ENCODE peak calls at places on chromosomes 13 and 19, in ten cellular contexts. J is A549, G is body of pancreas, H is spleen, V is heart left ventricle, U is stomach, N is uterus, M is breast epithelium, Y is suprapubic skin, L is thyroid gland. W is an unnamed sample.

GRCh38 chr19:40285353-40286234 is 449 bp upstream of the AKT2 start:
- DNase-seq in J (peak; percentile 100), G (peak; percentile 98), H (peak; percentile 99), V (peak; percentile 99), U (peak; percentile 99), N (peak; percentile 99), M (peak; percentile 99), Y (peak; percentile 99), L (peak; percentile 98), W (peak; percentile 97)

GRCh38 chr19:38850976-38851621 is 1.3 kb upstream of the HNRNPL start:
- DNase-seq in J (no peak), G (no peak), H (peak; percentile 92), V (peak; percentile 48), U (no peak), N (peak; percentile 48), M (no peak), Y (peak; percentile 83), L (peak; percentile 18), W (peak; percentile 60)

GRCh38 chr19:16679811-16680210 is 18.9 kb downstream of the TMEM38A start:
- DNase-seq in J (no peak), G (no peak), H (no peak), V (no peak), U (no peak), N (no peak), M (no peak), Y (no peak), L (no peak), W (no peak)

GRCh38 chr13:110006304-110006703 is 219.9 kb upstream of the IRS2 start:
- DNase-seq in J (no peak), G (no peak), H (no peak), V (no peak), U (no peak), N (peak; percentile 35), M (peak; percentile 88), Y (peak; percentile 70), L (no peak), W (no peak)

GRCh38 chr19:43966079-43966694 is 15.2 kb downstream of the ZNF221 start:
- DNase-seq in J (no peak), G (no peak), H (no peak), V (no peak), U (no peak), N (no peak), M (no peak), Y (no peak), L (no peak), W (no peak)

GRCh38 chr13:98322091-98322718 is 145.1 kb upstream of the RNF113B start:
- DNase-seq in J (no peak), G (no peak), H (no peak), V (no peak), U (no peak), N (no peak), M (no peak), Y (no peak), L (no peak), W (no peak)

GRCh38 chr13:87052731-87053130 is 618.4 kb upstream of the SLITRK5 start:
- DNase-seq in J (no peak), G (no peak), H (no peak), V (no peak), U (no peak), N (no peak), M (no peak), Y (no peak), L (no peak), W (no peak)

GRCh38 chr13:20616059-20616797 is 49.3 kb downstream of the IFT88 start:
- DNase-seq in J (no peak), G (no peak), H (no peak), V (no peak), U (no peak), N (no peak), M (no peak), Y (no peak), L (no peak), W (no peak)

GRCh38 chr13:41276824-41277223 is 13.4 kb upstream of the MTRF1 start:
- DNase-seq in J (no peak), G (no peak), H (no peak), V (no peak), U (no peak), N (no peak), M (no peak), Y (no peak), L (no peak), W (no peak)

GRCh38 chr13:41268764-41269163 is 5.4 kb upstream of the MTRF1 start:
- DNase-seq in J (no peak), G (no peak), H (no peak), V (no peak), U (no peak), N (no peak), M (no peak), Y (no peak), L (no peak), W (no peak)

GRCh38 chr13:41274881-41275280 is 11.5 kb upstream of the MTRF1 start:
- DNase-seq in J (no peak), G (no peak), H (no peak), V (no peak), U (no peak), N (no peak), M (no peak), Y (no peak), L (no peak), W (no peak)

GRCh38 chr13:41271456-41272285 is 8.3 kb upstream of the MTRF1 start:
- DNase-seq in J (no peak), G (no peak), H (no peak), V (no peak), U (no peak), N (no peak), M (no peak), Y (no peak), L (no peak), W (no peak)

DNA sequence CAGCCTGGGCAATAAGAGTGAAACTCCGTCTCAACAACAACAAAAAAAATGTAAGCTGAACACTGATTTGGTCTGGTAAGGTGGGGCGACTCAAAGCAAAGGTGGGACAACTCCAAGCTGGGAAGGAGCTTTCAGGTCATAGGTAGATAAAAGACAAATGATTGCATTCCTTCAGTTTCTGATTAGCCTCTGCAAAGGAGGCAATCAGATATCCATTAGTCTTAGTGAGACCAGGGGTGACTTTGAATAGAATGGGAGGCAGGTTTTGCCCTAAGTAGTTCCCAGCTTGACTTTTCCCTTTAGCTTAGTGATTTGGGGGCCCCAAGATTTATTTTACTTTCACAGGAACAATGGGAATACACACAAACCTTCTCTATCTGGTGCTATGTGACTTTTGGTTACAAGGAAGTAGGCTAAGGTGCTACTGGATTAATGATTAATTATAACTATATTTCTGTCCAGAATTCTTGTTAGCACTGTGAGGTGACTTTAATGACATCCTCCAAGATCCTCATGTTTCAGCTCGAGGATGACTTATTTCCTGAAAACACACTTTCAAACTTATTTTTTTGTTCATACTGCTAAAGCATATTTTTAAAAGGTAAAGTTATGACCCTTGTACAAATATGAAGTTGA is 10.5 kb upstream of the MTRF1 start:
- DNase-seq in J (no peak), G (no peak), H (no peak), V (no peak), U (no peak), N (no peak), M (no peak), Y (no peak), L (no peak), W (no peak)
- H3K4me1 ChIP-seq in J (peaks cover 3% of the 10 kb centered on the region), G (peaks cover 11% of the 10 kb centered on the region), H (peaks cover 9% of the 10 kb centered on the region), V (no peaks in the 10 kb centered on the region), U (no peaks in the 10 kb centered on the region), N (no peaks in the 10 kb centered on the region), M (no peaks in the 10 kb centered on the region), Y (no peaks in the 10 kb centered on the region), L (no peaks in the 10 kb centered on the region), W (no peaks in the 10 kb centered on the region)

DNA sequence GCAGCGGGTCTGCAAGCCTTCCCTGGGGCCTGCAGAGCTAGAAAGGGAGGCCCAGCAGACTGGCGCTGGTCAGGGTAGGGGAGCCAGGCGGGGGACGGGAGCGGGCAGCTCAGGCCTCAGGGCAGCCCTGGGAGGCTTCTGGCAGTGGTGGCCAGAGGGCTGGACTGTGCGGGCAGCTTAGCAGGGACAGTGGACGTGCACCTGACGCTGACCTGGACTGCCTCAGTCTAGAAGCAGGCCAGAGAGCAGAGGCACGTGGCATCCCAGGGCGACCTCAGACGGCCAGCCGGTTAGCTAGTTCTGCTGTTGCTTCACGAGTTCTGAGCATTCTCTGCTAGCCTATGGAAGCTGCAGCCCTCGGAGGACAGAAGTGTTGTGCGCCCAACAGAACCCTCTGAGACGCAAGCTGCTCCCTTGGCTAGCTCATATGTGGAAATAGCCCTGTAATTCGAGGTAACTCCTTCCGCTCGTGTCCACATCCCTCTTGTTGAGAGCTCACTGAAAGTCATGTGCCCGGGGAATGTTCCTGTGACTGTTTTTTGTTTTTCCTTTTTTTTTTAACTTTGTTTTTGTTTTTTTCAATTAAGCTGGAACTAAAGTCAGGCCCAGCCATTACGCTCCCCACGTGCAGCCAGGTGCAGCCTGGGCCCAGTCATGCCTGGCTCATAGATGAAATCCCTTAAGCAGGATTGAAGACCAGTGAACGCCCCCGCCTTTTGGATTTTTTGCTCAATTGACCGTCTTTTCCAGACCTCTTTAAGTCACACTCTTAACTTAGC is 1.9 kb upstream of the FAM174C start:
- DNase-seq in J (no peak), G (no peak), H (peak; percentile 79), V (no peak), U (no peak), N (no peak), M (no peak), Y (no peak), L (no peak), W (no peak)
- TF ChIP-seq POLR2A in J (no peak), G (peak; percentile 19), H (no peak), V (no peak), U (no peak), N (no peak), M (no peak), Y (no peak), L (no peak), W (no peak)

GRCh38 chr19:35331551-35332214 is 2.7 kb downstream of the CD22 start:
- DNase-seq in J (no peak), G (no peak), H (no peak), V (no peak), U (no peak), N (no peak), M (no peak), Y (no peak), L (no peak), W (no peak)

GRCh38 chr19:35332817-35333216 is 3.8 kb downstream of the CD22 start:
- DNase-seq in J (no peak), G (no peak), H (peak; percentile 85), V (no peak), U (no peak), N (no peak), M (no peak), Y (no peak), L (no peak), W (no peak)

GRCh38 chr19:35337081-35337983 is 8.3 kb downstream of the CD22 start:
- DNase-seq in J (no peak), G (no peak), H (no peak), V (peak; percentile 10), U (no peak), N (no peak), M (no peak), Y (no peak), L (no peak), W (no peak)

GRCh38 chr19:35336166-35336955 is 7.4 kb downstream of the CD22 start:
- DNase-seq in J (no peak), G (no peak), H (no peak), V (peak; percentile 9), U (no peak), N (no peak), M (no peak), Y (no peak), L (no peak), W (no peak)

DNA sequence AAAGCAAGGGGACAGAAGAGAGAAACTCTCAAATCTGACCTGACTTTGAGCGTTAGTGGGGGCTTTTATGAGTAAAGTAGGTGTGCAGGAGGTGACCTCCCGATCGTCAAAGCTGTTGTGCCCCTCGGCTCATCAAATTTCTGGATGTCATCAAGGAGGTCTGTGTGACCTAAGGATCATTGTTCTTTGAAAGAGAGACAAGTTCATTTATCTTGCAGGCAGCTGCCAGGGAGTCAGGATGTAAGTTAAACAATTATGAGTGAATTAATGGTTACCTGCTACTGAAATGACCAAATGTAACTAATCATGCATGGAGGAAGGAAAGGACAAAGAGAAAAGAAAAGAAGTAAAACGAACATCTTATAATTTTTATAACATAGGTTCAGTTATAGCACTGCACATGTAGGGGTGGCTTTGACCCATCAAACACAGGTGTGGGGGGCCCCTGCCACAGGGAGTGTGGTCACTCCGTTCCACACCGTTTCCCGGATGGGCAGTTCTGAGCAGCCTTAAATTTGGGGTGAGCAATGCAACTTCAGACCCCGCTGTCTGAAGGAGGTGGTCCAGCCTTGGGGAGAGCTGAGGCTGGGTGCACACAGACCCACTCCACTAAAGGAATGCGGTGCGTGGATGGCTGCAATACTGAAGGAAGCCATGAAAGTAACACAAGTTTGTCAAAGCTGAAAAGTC is 5.2 kb downstream of the CD22 start:
- DNase-seq in J (no peak), G (no peak), H (no peak), V (peak; percentile 2), U (no peak), N (no peak), M (no peak), Y (no peak), L (no peak), W (no peak)
- H3K4me1 ChIP-seq in J (no peaks in the 10 kb centered on the region), G (no peaks in the 10 kb centered on the region), H (peaks cover 85% of the 10 kb centered on the region), V (no peaks in the 10 kb centered on the region), U (no peaks in the 10 kb centered on the region), N (no peaks in the 10 kb centered on the region), M (no peaks in the 10 kb centered on the region), Y (no peaks in the 10 kb centered on the region), L (no peaks in the 10 kb centered on the region), W (no peaks in the 10 kb centered on the region)

GRCh38 chr19:7488736-7489353 is at the start of gene PEX11G:
- DNase-seq in J (peak; percentile 93), G (peak; percentile 92), H (peak; percentile 98), V (peak; percentile 93), U (peak; percentile 96), N (peak; percentile 87), M (peak; percentile 82), Y (peak; percentile 93), L (peak; percentile 87), W (peak; percentile 96)
- TF ChIP-seq POLR2A in J (peak; percentile 73), G (peak; percentile 71), H (peak; percentile 70), V (peak; percentile 89), U (no peak), N (peak; percentile 45), M (peak; percentile 16), Y (no peak), L (no peak), W (peak; percentile 68)